ENCODE peak calls at places on chromosomes 3 and 15, in six cellular contexts. One of them, this sample, is unnamed.

GRCh38 chr15:32818758-32819405 is 101.1 kb downstream of the GREM1 start:
- DNase-seq in GM06990: no peak
- DNase-seq in cardiac fibroblast: peak
- DNase-seq in HFF-Myc: no peak
- DNase-seq in AG10803: peak
- DNase-seq in cardiac muscle cell: peak
- DNase-seq in this sample: peak

GRCh38 chr3:194688207-194688711 is 2.6 kb downstream of the FAM43A start:
- DNase-seq in GM06990: no peak
- DNase-seq in cardiac fibroblast: peak
- DNase-seq in HFF-Myc: no peak
- DNase-seq in AG10803: no peak
- DNase-seq in cardiac muscle cell: peak
- DNase-seq in this sample: no peak

GRCh38 chr3:157075693-157076420 is 84.1 kb downstream of the CCNL1 start:
- DNase-seq in GM06990: no peak
- DNase-seq in cardiac fibroblast: no peak
- DNase-seq in HFF-Myc: no peak
- DNase-seq in AG10803: peak
- DNase-seq in cardiac muscle cell: no peak
- DNase-seq in this sample: peak

GRCh38 chr3:156151824-156152428 is 31.5 kb downstream of the KCNAB1 start:
- DNase-seq in GM06990: no peak
- DNase-seq in cardiac fibroblast: peak
- DNase-seq in HFF-Myc: peak
- DNase-seq in AG10803: peak
- DNase-seq in cardiac muscle cell: peak
- DNase-seq in this sample: peak

GRCh38 chr3:184563569-184563925 is 2.0 kb downstream of the EPHB3 start:
- DNase-seq in GM06990: no peak
- DNase-seq in cardiac fibroblast: no peak
- DNase-seq in HFF-Myc: no peak
- DNase-seq in AG10803: no peak
- DNase-seq in cardiac muscle cell: no peak
- DNase-seq in this sample: no peak

GRCh38 chr15:29736745-29737023 is 85.6 kb downstream of the TJP1 start:
- DNase-seq in GM06990: no peak
- DNase-seq in cardiac fibroblast: peak
- DNase-seq in HFF-Myc: no peak
- DNase-seq in AG10803: peak
- DNase-seq in cardiac muscle cell: no peak
- DNase-seq in this sample: peak

GRCh38 chr15:71571641-71572040 is 238.7 kb upstream of the NR2E3 start:
- DNase-seq in GM06990: no peak
- DNase-seq in cardiac fibroblast: no peak
- DNase-seq in HFF-Myc: no peak
- DNase-seq in AG10803: no peak
- DNase-seq in cardiac muscle cell: no peak
- DNase-seq in this sample: no peak

GRCh38 chr15:79944625-79945024 is 26.4 kb downstream of the BCL2A1 start:
- DNase-seq in GM06990: no peak
- DNase-seq in cardiac fibroblast: no peak
- DNase-seq in HFF-Myc: no peak
- DNase-seq in AG10803: no peak
- DNase-seq in cardiac muscle cell: no peak
- DNase-seq in this sample: no peak

GRCh38 chr3:86988235-86988634 is 2.7 kb downstream of the VGLL3 start:
- DNase-seq in GM06990: no peak
- DNase-seq in cardiac fibroblast: peak
- DNase-seq in HFF-Myc: no peak
- DNase-seq in AG10803: peak
- DNase-seq in cardiac muscle cell: peak
- DNase-seq in this sample: peak

GRCh38 chr3:192879346-192880031 is 38.2 kb downstream of the MB21D2 start:
- DNase-seq in GM06990: no peak
- DNase-seq in cardiac fibroblast: peak
- DNase-seq in HFF-Myc: peak
- DNase-seq in AG10803: peak
- DNase-seq in cardiac muscle cell: peak
- DNase-seq in this sample: peak

GRCh38 chr15:35444557-35445204 is 101.3 kb downstream of the DPH6 start:
- DNase-seq in GM06990: peak
- DNase-seq in cardiac fibroblast: peak
- DNase-seq in HFF-Myc: peak
- DNase-seq in AG10803: peak
- DNase-seq in cardiac muscle cell: peak
- DNase-seq in this sample: peak

GRCh38 chr15:50416920-50417319 is 7.3 kb upstream of the USP8 start:
- DNase-seq in GM06990: no peak
- DNase-seq in cardiac fibroblast: no peak
- DNase-seq in HFF-Myc: no peak
- DNase-seq in AG10803: no peak
- DNase-seq in cardiac muscle cell: no peak
- DNase-seq in this sample: no peak

GRCh38 chr3:172107403-172107802 is 68.0 kb downstream of the FNDC3B start:
- DNase-seq in GM06990: peak
- DNase-seq in cardiac fibroblast: no peak
- DNase-seq in HFF-Myc: no peak
- DNase-seq in AG10803: peak
- DNase-seq in cardiac muscle cell: no peak
- DNase-seq in this sample: peak

GRCh38 chr3:113265281-113265680 is 53.9 kb downstream of the BOC start:
- DNase-seq in GM06990: no peak
- DNase-seq in cardiac fibroblast: no peak
- DNase-seq in HFF-Myc: no peak
- DNase-seq in AG10803: no peak
- DNase-seq in cardiac muscle cell: no peak
- DNase-seq in this sample: no peak

GRCh38 chr15:48928877-48929538 is 34.7 kb downstream of the SHC4 start:
- DNase-seq in GM06990: no peak
- DNase-seq in cardiac fibroblast: no peak
- DNase-seq in HFF-Myc: no peak
- DNase-seq in AG10803: no peak
- DNase-seq in cardiac muscle cell: no peak
- DNase-seq in this sample: peak

GRCh38 chr3:62622553-62623174 is 249.3 kb upstream of the FEZF2 start:
- DNase-seq in GM06990: no peak
- DNase-seq in cardiac fibroblast: peak
- DNase-seq in HFF-Myc: peak
- DNase-seq in AG10803: peak
- DNase-seq in cardiac muscle cell: peak
- DNase-seq in this sample: peak

GRCh38 chr15:62894322-62895085 is 148.0 kb upstream of the TPM1 start:
- DNase-seq in GM06990: no peak
- DNase-seq in cardiac fibroblast: peak
- DNase-seq in HFF-Myc: no peak
- DNase-seq in AG10803: no peak
- DNase-seq in cardiac muscle cell: no peak
- DNase-seq in this sample: peak

GRCh38 chr15:80518522-80518921 is 114.3 kb downstream of the ARNT2 start:
- DNase-seq in GM06990: no peak
- DNase-seq in cardiac fibroblast: no peak
- DNase-seq in HFF-Myc: no peak
- DNase-seq in AG10803: no peak
- DNase-seq in cardiac muscle cell: peak
- DNase-seq in this sample: no peak

GRCh38 chr3:194773666-194774455 is 88.2 kb downstream of the FAM43A start:
- DNase-seq in GM06990: no peak
- DNase-seq in cardiac fibroblast: no peak
- DNase-seq in HFF-Myc: peak
- DNase-seq in AG10803: peak
- DNase-seq in cardiac muscle cell: no peak
- DNase-seq in this sample: peak

GRCh38 chr15:93265046-93265658 is 176.1 kb upstream of the RGMA start:
- DNase-seq in GM06990: no peak
- DNase-seq in cardiac fibroblast: no peak
- DNase-seq in HFF-Myc: no peak
- DNase-seq in AG10803: no peak
- DNase-seq in cardiac muscle cell: no peak
- DNase-seq in this sample: peak

GRCh38 chr3:98038241-98038640 is 3.1 kb upstream of the GABRR3 start:
- DNase-seq in GM06990: no peak
- DNase-seq in cardiac fibroblast: peak
- DNase-seq in HFF-Myc: no peak
- DNase-seq in AG10803: peak
- DNase-seq in cardiac muscle cell: peak
- DNase-seq in this sample: peak

GRCh38 chr3:125150525-125151436 is 61.8 kb downstream of the SLC12A8 start:
- DNase-seq in GM06990: no peak
- DNase-seq in cardiac fibroblast: peak
- DNase-seq in HFF-Myc: peak
- DNase-seq in AG10803: no peak
- DNase-seq in cardiac muscle cell: peak
- DNase-seq in this sample: peak

GRCh38 chr15:51374131-51374530 is 32.7 kb downstream of the GLDN start:
- DNase-seq in GM06990: no peak
- DNase-seq in cardiac fibroblast: no peak
- DNase-seq in HFF-Myc: no peak
- DNase-seq in AG10803: no peak
- DNase-seq in cardiac muscle cell: no peak
- DNase-seq in this sample: no peak

GRCh38 chr3:132222868-132223538 is 94.2 kb upstream of the ACP3 start:
- DNase-seq in GM06990: no peak
- DNase-seq in cardiac fibroblast: no peak
- DNase-seq in HFF-Myc: no peak
- DNase-seq in AG10803: no peak
- DNase-seq in cardiac muscle cell: peak
- DNase-seq in this sample: no peak

GRCh38 chr15:79475312-79475711 is 43.2 kb downstream of the MINAR1 start:
- DNase-seq in GM06990: no peak
- DNase-seq in cardiac fibroblast: peak
- DNase-seq in HFF-Myc: no peak
- DNase-seq in AG10803: peak
- DNase-seq in cardiac muscle cell: no peak
- DNase-seq in this sample: peak

GRCh38 chr3:44321335-44321734 is 17.2 kb upstream of the TCAIM start:
- DNase-seq in GM06990: no peak
- DNase-seq in cardiac fibroblast: no peak
- DNase-seq in HFF-Myc: no peak
- DNase-seq in AG10803: no peak
- DNase-seq in cardiac muscle cell: no peak
- DNase-seq in this sample: no peak

GRCh38 chr15:95210436-95210981 is 979.1 kb downstream of the MCTP2 start:
- DNase-seq in GM06990: no peak
- DNase-seq in cardiac fibroblast: no peak
- DNase-seq in HFF-Myc: no peak
- DNase-seq in AG10803: no peak
- DNase-seq in cardiac muscle cell: no peak
- DNase-seq in this sample: no peak

GRCh38 chr3:158808697-158809096 is 6.8 kb downstream of the MFSD1 start:
- DNase-seq in GM06990: no peak
- DNase-seq in cardiac fibroblast: peak
- DNase-seq in HFF-Myc: peak
- DNase-seq in AG10803: peak
- DNase-seq in cardiac muscle cell: peak
- DNase-seq in this sample: peak

GRCh38 chr3:112814256-112814655 is 32.4 kb downstream of the CD200R1L start:
- DNase-seq in GM06990: no peak
- DNase-seq in cardiac fibroblast: peak
- DNase-seq in HFF-Myc: peak
- DNase-seq in AG10803: peak
- DNase-seq in cardiac muscle cell: peak
- DNase-seq in this sample: peak

GRCh38 chr3:142211034-142211433 is 14.4 kb downstream of the GK5 start:
- DNase-seq in GM06990: no peak
- DNase-seq in cardiac fibroblast: no peak
- DNase-seq in HFF-Myc: no peak
- DNase-seq in AG10803: no peak
- DNase-seq in cardiac muscle cell: peak
- DNase-seq in this sample: peak

GRCh38 chr3:10977864-10978510 is 14.6 kb upstream of the SLC6A1 start:
- DNase-seq in GM06990: no peak
- DNase-seq in cardiac fibroblast: peak
- DNase-seq in HFF-Myc: no peak
- DNase-seq in AG10803: peak
- DNase-seq in cardiac muscle cell: peak
- DNase-seq in this sample: no peak

GRCh38 chr3:173531602-173532001 is 134.1 kb downstream of the NLGN1 start:
- DNase-seq in GM06990: no peak
- DNase-seq in cardiac fibroblast: no peak
- DNase-seq in HFF-Myc: no peak
- DNase-seq in AG10803: no peak
- DNase-seq in cardiac muscle cell: no peak
- DNase-seq in this sample: no peak

GRCh38 chr3:43178891-43179366 is 73.0 kb upstream of the POMGNT2 start:
- DNase-seq in GM06990: no peak
- DNase-seq in cardiac fibroblast: peak
- DNase-seq in HFF-Myc: no peak
- DNase-seq in AG10803: peak
- DNase-seq in cardiac muscle cell: no peak
- DNase-seq in this sample: peak
- H3K4me3 ChIP-seq in GM06990: no peak
- H3K4me3 ChIP-seq in cardiac fibroblast: no peak
- H3K4me3 ChIP-seq in HFF-Myc: no peak
- H3K4me3 ChIP-seq in AG10803: no peak
- H3K4me3 ChIP-seq in cardiac muscle cell: no peak
- H3K4me3 ChIP-seq in this sample: no peak

DNA sequence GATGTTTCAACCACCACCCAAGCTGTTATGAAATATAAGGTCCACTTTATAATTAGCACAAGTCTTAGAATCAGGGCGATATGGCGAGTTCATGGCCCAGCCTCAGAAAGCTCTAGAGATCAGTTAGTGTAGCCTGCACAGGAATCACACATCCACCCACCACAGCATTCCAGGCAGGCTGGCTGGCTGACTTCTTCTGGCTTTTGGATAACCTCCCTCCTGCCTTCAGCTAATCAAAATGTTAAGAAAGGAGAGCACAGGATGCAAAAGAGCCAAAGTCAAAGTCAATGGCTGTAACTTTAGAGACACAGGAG is 15.3 kb downstream of the SH3BP5 start:
- DNase-seq in GM06990: no peak
- DNase-seq in cardiac fibroblast: peak
- DNase-seq in HFF-Myc: no peak
- DNase-seq in AG10803: no peak
- DNase-seq in cardiac muscle cell: peak
- DNase-seq in this sample: peak
- TF ChIP-seq CTCF in GM06990: no peak
- TF ChIP-seq CTCF in cardiac fibroblast: no peak
- TF ChIP-seq CTCF in HFF-Myc: no peak
- TF ChIP-seq CTCF in AG10803: no peak
- TF ChIP-seq CTCF in cardiac muscle cell: no peak
- TF ChIP-seq CTCF in this sample: no peak

DNA sequence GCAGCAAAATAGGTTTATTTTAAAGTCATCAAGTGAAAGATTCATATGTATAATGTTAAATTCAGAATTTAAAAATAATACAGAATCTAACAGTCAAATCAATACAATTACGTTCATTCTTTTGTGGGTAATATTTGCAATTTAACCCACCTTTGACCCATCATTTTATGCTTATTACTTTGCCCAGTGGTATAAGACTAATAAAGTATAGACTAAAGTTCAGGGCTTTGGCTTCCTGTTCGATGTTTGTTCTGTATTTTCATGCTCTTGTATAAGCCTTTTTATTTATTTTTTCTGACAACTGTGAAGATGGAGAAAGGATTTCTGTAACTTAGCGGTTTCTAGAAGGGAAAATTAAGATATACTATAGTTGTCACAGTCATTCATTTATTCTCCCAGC is 44.3 kb upstream of the EIF3J start:
- DNase-seq in GM06990: no peak
- DNase-seq in cardiac fibroblast: no peak
- DNase-seq in HFF-Myc: no peak
- DNase-seq in AG10803: no peak
- DNase-seq in cardiac muscle cell: no peak
- DNase-seq in this sample: no peak
- H3K4me3 ChIP-seq in GM06990: no peak
- H3K4me3 ChIP-seq in cardiac fibroblast: no peak
- H3K4me3 ChIP-seq in HFF-Myc: no peak
- H3K4me3 ChIP-seq in AG10803: no peak
- H3K4me3 ChIP-seq in cardiac muscle cell: no peak
- H3K4me3 ChIP-seq in this sample: no peak

GRCh38 chr15:77659350-77660321 is 26.9 kb upstream of the LINGO1 start:
- DNase-seq in GM06990: no peak
- DNase-seq in cardiac fibroblast: peak
- DNase-seq in HFF-Myc: peak
- DNase-seq in AG10803: peak
- DNase-seq in cardiac muscle cell: peak
- DNase-seq in this sample: peak
- TF ChIP-seq CTCF in GM06990: peak
- TF ChIP-seq CTCF in cardiac fibroblast: peak
- TF ChIP-seq CTCF in HFF-Myc: peak
- TF ChIP-seq CTCF in AG10803: peak
- TF ChIP-seq CTCF in cardiac muscle cell: peak
- TF ChIP-seq CTCF in this sample: peak